ENCODE peak calls at places on chromosomes 6 and 20, in five cellular contexts. N is stomach, K is uterus, S is H54, P is body of pancreas. G is an unnamed sample.
A peak's percentile ranks its signal among the peaks of the same experiment; 100 is the strongest.

GRCh38 chr6:82397962-82398692 is 34.5 kb downstream of the TPBG start:
- DNase-seq in K (no peak), P (no peak), S (peak; percentile 27), N (no peak), G (no peak)

GRCh38 chr6:92534109-92534508 is 885.2 kb downstream of the EPHA7 start:
- DNase-seq in N (no peak), K (no peak), S (no peak), P (no peak), G (no peak)

GRCh38 chr6:110656492-110656891 is 158.8 kb downstream of the CDK19 start:
- DNase-seq in S (no peak), P (peak; percentile 46), N (peak; percentile 70), K (no peak), G (peak; percentile 70)

GRCh38 chr6:156662025-156662445 is 115.1 kb upstream of the ARID1B start:
- DNase-seq in K (no peak), N (no peak), S (no peak), P (peak; percentile 35), G (no peak)

GRCh38 chr6:104973404-104973803 is 16.5 kb downstream of the LIN28B start:
- DNase-seq in K (no peak), N (no peak), S (no peak), P (no peak), G (no peak)

GRCh38 chr6:29887330-29887818 is 55.0 kb upstream of the HLA-A start:
- DNase-seq in P (peak; percentile 33), K (peak; percentile 77), N (peak; percentile 55), S (no peak), G (peak; percentile 8)

GRCh38 chr6:116115781-116116180 is 10.2 kb downstream of the COL10A1 start:
- DNase-seq in P (no peak), K (no peak), S (no peak), N (no peak), G (no peak)

GRCh38 chr6:151690768-151691562 is 116.5 kb upstream of the ESR1 start:
- DNase-seq in K (no peak), S (no peak), N (no peak), P (peak; percentile 25), G (no peak)

GRCh38 chr20:37969949-37970855 is 63.1 kb downstream of the TTI1 start:
- DNase-seq in P (no peak), N (no peak), S (no peak), K (no peak), G (no peak)

GRCh38 chr20:15818651-15819071 is 754.6 kb downstream of the KIF16B start:
- DNase-seq in P (no peak), N (peak; percentile 33), K (no peak), S (no peak), G (peak; percentile 8)

GRCh38 chr6:147040521-147040920 is 163.7 kb upstream of the STXBP5 start:
- DNase-seq in S (no peak), P (no peak), K (no peak), N (no peak), G (no peak)

GRCh38 chr6:134347916-134348805 is 30.2 kb upstream of the SGK1 start:
- DNase-seq in S (peak; percentile 39), N (no peak), K (no peak), P (no peak), G (no peak)

GRCh38 chr20:47258745-47259695 is 97.5 kb downstream of the ZMYND8 start:
- DNase-seq in P (peak; percentile 27), S (no peak), K (no peak), N (no peak), G (no peak)

GRCh38 chr6:30213999-30214982 is 1.1 kb upstream of the TRIM26 start:
- DNase-seq in S (peak; percentile 85), K (peak; percentile 85), P (peak; percentile 88), N (peak; percentile 88), G (peak; percentile 77)

GRCh38 chr6:69719602-69720193 is 77.1 kb downstream of the LMBRD1 start:
- DNase-seq in K (no peak), S (no peak), P (peak; percentile 20), N (no peak), G (no peak)

GRCh38 chr20:1171461-1172093 is 13.2 kb downstream of the TMEM74B start:
- DNase-seq in K (no peak), S (no peak), P (no peak), N (no peak), G (no peak)

GRCh38 chr20:52268184-52268583 is 76.6 kb upstream of the ZFP64 start:
- DNase-seq in N (no peak), K (no peak), S (no peak), P (no peak), G (no peak)

GRCh38 chr20:58017237-58017969 is 211.1 kb downstream of the ANKRD60 start:
- DNase-seq in P (peak; percentile 88), N (peak; percentile 39), K (no peak), S (peak; percentile 75), G (peak; percentile 96)

GRCh38 chr6:140320799-140321099 is 946.3 kb upstream of the CITED2 start:
- DNase-seq in S (no peak), N (no peak), K (no peak), P (no peak), G (no peak)

GRCh38 chr6:125142614-125143013 is 11.0 kb upstream of the TPD52L1 start:
- DNase-seq in N (no peak), S (no peak), P (no peak), K (no peak), G (no peak)

GRCh38 chr6:124197148-124197547 is 393.5 kb downstream of the NKAIN2 start:
- DNase-seq in S (no peak), K (no peak), P (no peak), N (no peak), G (no peak)

GRCh38 chr6:23981923-23982322 is 144.1 kb upstream of the NRSN1 start:
- DNase-seq in N (no peak), P (no peak), S (no peak), K (no peak), G (no peak)

GRCh38 chr6:2909718-2910117 is 6.6 kb upstream of the SERPINB9 start:
- DNase-seq in P (no peak), K (no peak), S (no peak), N (no peak), G (no peak)

GRCh38 chr6:15411766-15412165 is 165.9 kb downstream of the JARID2 start:
- DNase-seq in P (no peak), N (no peak), K (no peak), S (no peak), G (no peak)

GRCh38 chr6:14117158-14118090 is at the start of gene CD83:
- DNase-seq in P (peak; percentile 74), K (peak; percentile 27), S (peak; percentile 94), N (peak; percentile 84), G (peak; percentile 56)
- TF ChIP-seq POLR2A in P (peak; percentile 43), K (peak; percentile 46), S (peak; percentile 51), N (no peak), G (peak; percentile 28)

GRCh38 chr20:53623454-53624206 is 30.0 kb upstream of the ZNF217 start:
- DNase-seq in S (peak; percentile 34), P (peak; percentile 82), K (peak; percentile 82), N (peak; percentile 63), G (peak; percentile 69)
- TF ChIP-seq POLR2A in S (peak; percentile 61), P (no peak), K (peak; percentile 37), N (no peak), G (no peak)

GRCh38 chr6:19802656-19803055 is 34.5 kb upstream of the ID4 start:
- DNase-seq in N (no peak), P (no peak), K (no peak), S (no peak), G (no peak)

GRCh38 chr6:19803331-19804330 is 33.5 kb upstream of the ID4 start:
- DNase-seq in P (no peak), S (no peak), K (no peak), N (no peak), G (no peak)

GRCh38 chr6:19806971-19807396 is 30.2 kb upstream of the ID4 start:
- DNase-seq in K (no peak), P (no peak), S (no peak), N (no peak), G (no peak)

GRCh38 chr6:19805146-19805515 is 32.0 kb upstream of the ID4 start:
- DNase-seq in N (no peak), P (no peak), K (no peak), S (no peak), G (no peak)

GRCh38 chr6:19804362-19805145 is 32.6 kb upstream of the ID4 start:
- DNase-seq in P (peak; percentile 96), S (peak; percentile 78), N (peak; percentile 95), K (peak; percentile 94), G (peak; percentile 96)
- TF ChIP-seq POLR2A in P (peak; percentile 93), S (peak; percentile 44), N (peak; percentile 10), K (peak; percentile 91), G (peak; percentile 89)

DNA sequence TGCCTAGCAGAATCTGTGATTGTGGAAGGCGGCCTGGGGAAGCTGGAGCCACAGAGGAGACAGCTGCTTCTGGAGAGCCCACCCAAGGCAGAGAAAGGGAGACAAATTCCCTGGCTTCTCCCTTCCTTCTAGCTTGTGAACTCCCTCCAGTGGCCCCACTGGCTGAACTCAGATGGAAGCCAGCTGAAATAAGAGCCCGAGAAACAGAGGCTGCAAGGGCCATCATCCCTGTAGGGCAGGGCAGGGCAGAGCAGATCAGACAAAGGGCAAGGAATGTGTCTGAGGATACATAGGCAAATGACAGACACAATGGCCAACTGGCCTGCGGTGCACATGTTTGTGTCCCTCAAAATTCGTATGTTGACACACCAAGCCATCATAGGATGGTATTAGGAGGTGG is 25.3 kb downstream of the MDFI start:
- DNase-seq in P (no peak), S (no peak), N (no peak), K (no peak), G (no peak)
- TF ChIP-seq POLR2A in P (no peak), S (no peak), N (no peak), K (no peak), G (no peak)

GRCh38 chr6:130885392-130886192 is 58.4 kb downstream of the SMLR1 start:
- DNase-seq in P (peak; percentile 83), N (peak; percentile 64), S (peak; percentile 13), K (peak; percentile 83), G (peak; percentile 77)
- TF ChIP-seq POLR2A in P (no peak), N (no peak), S (no peak), K (no peak), G (no peak)

GRCh38 chr6:45417461-45417860 is 39.7 kb upstream of the SUPT3H start:
- DNase-seq in S (no peak), N (no peak), K (no peak), P (no peak), G (no peak)
- TF ChIP-seq POLR2A in S (no peak), N (no peak), K (no peak), P (no peak), G (no peak)

DNA sequence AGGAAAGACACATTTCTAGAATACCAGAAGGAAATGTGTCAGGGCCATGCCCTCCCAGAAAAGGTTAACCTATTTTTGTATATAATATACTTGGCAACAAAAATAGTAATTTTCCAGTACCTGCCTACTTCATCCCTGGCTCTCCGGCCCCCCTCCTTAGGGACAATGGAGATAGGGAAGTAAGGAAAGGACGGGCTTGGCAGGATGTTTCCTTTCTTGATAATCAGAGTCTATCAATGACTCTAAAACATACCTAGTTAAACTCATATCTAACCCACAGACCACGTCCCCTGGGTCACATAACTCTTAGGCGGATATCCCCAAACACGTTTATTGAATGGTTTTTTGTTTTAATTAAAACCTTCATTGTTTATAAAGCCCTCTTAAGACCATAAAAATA is 11.8 kb downstream of the UQCC2 start:
- DNase-seq in N (no peak), S (no peak), P (no peak), K (no peak), G (no peak)
- TF ChIP-seq POLR2A in N (no peak), S (no peak), P (no peak), K (no peak), G (no peak)